ENCODE peak calls at places on chromosome 13, in five cellular contexts. Y is fibroblast of mammary gland, G is neural crest cell, W is left lung, U is fibroblast of lung. T is an unnamed sample.

GRCh38 chr13:103312467-103312866 is 246.2 kb upstream of the SLC10A2 start:
- DNase-seq in W (no peak), G (no peak), U (no peak), Y (no peak), T (no peak)

GRCh38 chr13:34733720-34734119 is 208.3 kb upstream of the NBEA start:
- DNase-seq in G (no peak), W (no peak), Y (peak; percentile 43), U (peak; percentile 68), T (no peak)

GRCh38 chr13:99174533-99175100 is 26.0 kb upstream of the UBAC2 start:
- DNase-seq in U (no peak), Y (peak; percentile 11), G (no peak), W (no peak), T (no peak)

GRCh38 chr13:78852709-78853108 is 193.8 kb upstream of the OBI1 start:
- DNase-seq in U (no peak), W (no peak), G (no peak), Y (no peak), T (no peak)

GRCh38 chr13:38338089-38338488 is 11.6 kb upstream of the UFM1 start:
- DNase-seq in U (no peak), W (no peak), G (no peak), Y (no peak), T (no peak)

GRCh38 chr13:30142502-30143211 is 164.7 kb downstream of the KATNAL1 start:
- DNase-seq in W (no peak), U (peak; percentile 94), G (no peak), Y (peak; percentile 97), T (no peak)

GRCh38 chr13:25490236-25490635 is 118.5 kb downstream of the ATP8A2 start:
- DNase-seq in W (no peak), Y (no peak), U (no peak), G (no peak), T (no peak)

GRCh38 chr13:61954092-61954491 is 538.4 kb upstream of the PCDH20 start:
- DNase-seq in U (peak; percentile 61), Y (peak; percentile 4), G (no peak), W (no peak), T (no peak)

GRCh38 chr13:35501721-35502235 is 25.3 kb upstream of the MAB21L1 start:
- DNase-seq in W (no peak), U (no peak), G (no peak), Y (no peak), T (no peak)

GRCh38 chr13:31015207-31015606 is 82.8 kb downstream of the TEX26 start:
- DNase-seq in U (no peak), G (no peak), Y (no peak), W (no peak), T (no peak)

GRCh38 chr13:86572115-86572514 is 772.9 kb upstream of the SLITRK6 start:
- DNase-seq in Y (peak; percentile 57), W (no peak), U (peak; percentile 33), G (no peak), T (no peak)

GRCh38 chr13:80924596-80924995 is 583.7 kb upstream of the SPRY2 start:
- DNase-seq in G (no peak), W (no peak), U (peak; percentile 59), Y (peak; percentile 66), T (no peak)

GRCh38 chr13:47831265-47831664 is 169.8 kb downstream of the SUCLA2 start:
- DNase-seq in U (peak; percentile 34), W (no peak), G (no peak), Y (peak; percentile 78), T (no peak)

GRCh38 chr13:51937320-51938290 is 73.6 kb downstream of the ATP7B start:
- DNase-seq in Y (no peak), U (no peak), G (no peak), W (no peak), T (no peak)

GRCh38 chr13:113917523-113918371 is 53.9 kb upstream of the GAS6 start:
- DNase-seq in W (no peak), U (no peak), Y (no peak), G (no peak), T (peak; percentile 64)

GRCh38 chr13:20390526-20391175 is 135.0 kb downstream of the CRYL1 start:
- DNase-seq in G (no peak), U (no peak), W (no peak), Y (no peak), T (no peak)

GRCh38 chr13:94140027-94140426 is 339.5 kb downstream of the DCT start:
- DNase-seq in Y (no peak), W (no peak), U (no peak), G (no peak), T (no peak)

GRCh38 chr13:110965038-110965754 is 50.3 kb upstream of the ANKRD10 start:
- DNase-seq in G (no peak), Y (peak; percentile 94), U (peak; percentile 60), W (no peak), T (no peak)

GRCh38 chr13:93079294-93079693 is 147.3 kb upstream of the GPC6 start:
- DNase-seq in Y (peak; percentile 50), G (no peak), U (peak; percentile 78), W (no peak), T (no peak)

GRCh38 chr13:74329978-74330377 is 195.8 kb upstream of the KLF12 start:
- DNase-seq in W (no peak), Y (no peak), G (no peak), U (no peak), T (no peak)

GRCh38 chr13:107867701-107868661 is 347.4 kb downstream of the LIG4 start:
- DNase-seq in U (peak; percentile 58), Y (peak; percentile 17), W (no peak), G (peak; percentile 59), T (peak; percentile 77)

GRCh38 chr13:93304868-93305613 is 78.4 kb downstream of the GPC6 start:
- DNase-seq in W (no peak), G (no peak), Y (no peak), U (no peak), T (no peak)

GRCh38 chr13:108483981-108484380 is 145.4 kb upstream of the MYO16 start:
- DNase-seq in W (no peak), G (no peak), U (no peak), Y (no peak), T (no peak)

GRCh38 chr13:101327844-101328243 is 88.5 kb downstream of the NALCN start:
- DNase-seq in U (peak; percentile 45), Y (no peak), W (no peak), G (no peak), T (no peak)

GRCh38 chr13:37947419-37948140 is 78.0 kb upstream of the TRPC4 start:
- DNase-seq in U (no peak), Y (no peak), G (no peak), W (no peak), T (no peak)

GRCh38 chr13:66984241-66984640 is 245.9 kb downstream of the PCDH9 start:
- DNase-seq in Y (no peak), U (peak; percentile 52), W (no peak), G (no peak), T (no peak)

GRCh38 chr13:102147353-102147752 is 254.5 kb downstream of the FGF14 start:
- DNase-seq in W (no peak), G (no peak), U (no peak), Y (no peak), T (no peak)

GRCh38 chr13:110367620-110368019 is 60.5 kb downstream of the COL4A2 start:
- DNase-seq in U (no peak), G (no peak), Y (no peak), W (no peak), T (no peak)

GRCh38 chr13:111372651-111373425 is 52.4 kb downstream of the TEX29 start:
- DNase-seq in G (no peak), U (no peak), W (no peak), Y (no peak), T (no peak)

GRCh38 chr13:100725472-100725871 is 50.9 kb upstream of the TMTC4 start:
- DNase-seq in G (no peak), U (no peak), Y (no peak), W (no peak), T (no peak)

GRCh38 chr13:114135731-114136171 is 3.3 kb upstream of the RASA3 start:
- DNase-seq in Y (no peak), U (no peak), G (no peak), W (no peak), T (no peak)

GRCh38 chr13:87999791-88000190 is 328.6 kb downstream of the SLITRK5 start:
- DNase-seq in W (no peak), U (peak; percentile 38), G (no peak), Y (peak; percentile 22), T (no peak)

GRCh38 chr13:111566567-111566966 is 246.1 kb downstream of the TEX29 start:
- DNase-seq in Y (no peak), G (no peak), W (no peak), U (no peak), T (no peak)

DNA sequence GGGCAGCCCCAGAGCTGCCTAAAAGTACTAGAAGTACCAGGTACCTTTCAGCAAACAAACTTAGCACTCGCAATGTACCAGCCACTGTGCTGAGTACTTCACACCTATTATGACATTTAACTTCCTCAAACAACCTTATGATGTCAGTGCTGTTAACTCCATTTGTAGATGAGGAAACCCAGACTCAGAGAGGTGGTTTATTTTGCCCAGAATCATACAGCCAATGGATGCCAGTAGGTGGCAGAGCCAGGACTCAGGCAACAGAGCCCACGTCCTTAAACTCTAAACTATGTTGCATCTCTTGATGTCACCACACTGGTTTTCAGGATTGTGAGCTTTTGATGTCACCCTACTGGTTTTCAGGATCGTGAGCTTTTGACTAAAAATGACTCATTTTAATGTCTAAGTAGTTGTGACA is 78.9 kb downstream of the FLT1 start:
- DNase-seq in U (no peak), Y (no peak), G (no peak), W (no peak), T (no peak)
- TF ChIP-seq CTCF in U (no peak), Y (no peak), G (no peak), W (no peak), T (no peak)

DNA sequence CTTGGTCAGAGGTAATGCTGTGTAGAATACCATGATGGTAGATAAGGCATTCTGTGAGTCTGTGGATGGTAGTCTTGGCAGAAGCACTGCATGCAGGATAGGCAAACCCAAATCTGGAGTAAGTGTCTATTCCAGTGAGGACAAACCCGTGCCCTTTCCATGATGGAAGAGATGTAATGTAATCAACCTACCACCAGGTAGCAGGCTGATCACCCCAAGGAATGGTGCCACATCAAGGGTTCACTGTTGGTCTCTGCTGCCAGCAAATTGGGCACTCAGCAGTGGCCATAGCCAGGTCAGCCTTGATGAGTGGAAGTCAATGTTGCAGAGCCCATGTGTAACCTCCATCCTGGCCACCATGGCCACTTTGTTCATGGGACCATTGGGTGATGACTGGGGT is 155.0 kb downstream of the RAP2A start:
- DNase-seq in G (no peak), U (no peak), W (no peak), Y (no peak), T (no peak)
- TF ChIP-seq CTCF in G (no peak), U (no peak), W (no peak), Y (no peak), T (no peak)

GRCh38 chr13:112647256-112647655 is 42.6 kb upstream of the ATP11A start:
- DNase-seq in U (no peak), G (no peak), Y (no peak), W (no peak), T (no peak)

GRCh38 chr13:112645327-112645914 is 44.4 kb upstream of the ATP11A start:
- DNase-seq in W (no peak), G (no peak), U (no peak), Y (no peak), T (no peak)

GRCh38 chr13:112641456-112641855 is 48.4 kb upstream of the ATP11A start:
- DNase-seq in G (no peak), Y (no peak), U (no peak), W (no peak), T (no peak)

GRCh38 chr13:112642061-112642460 is 47.8 kb upstream of the ATP11A start:
- DNase-seq in G (no peak), W (no peak), U (no peak), Y (no peak), T (no peak)

GRCh38 chr13:112643759-112644459 is 45.9 kb upstream of the ATP11A start:
- DNase-seq in Y (no peak), W (peak; percentile 80), G (no peak), U (no peak), T (no peak)
- TF ChIP-seq CTCF in Y (no peak), W (no peak), G (no peak), U (no peak), T (no peak)

GRCh38 chr13:53206455-53206854 is 177.8 kb downstream of the OLFM4 start:
- DNase-seq in Y (peak; percentile 7), W (no peak), U (no peak), G (no peak), T (no peak)
- TF ChIP-seq CTCF in Y (peak; percentile 43), W (no peak), U (no peak), G (peak; percentile 68), T (peak; percentile 76)

T was measured in type B pancreatic cell.